ENCODE peak calls at places on chromosome 21, in eight cellular contexts. E is H1, F is stomach, K is esophagus muscularis mucosa, D is sigmoid colon, Y is transverse colon, A is HCT116, M is breast epithelium. Z is an unnamed sample.

GRCh38 chr21:25025596-25025995 is 581.7 kb downstream of the MRPL39 start:
- DNase-seq in A (no peak), M (no peak), K (no peak), Y (no peak), E (no peak), F (no peak), D (no peak), Z (no peak)

GRCh38 chr21:42009018-42009830 is 936 bp downstream of the ZBTB21 start:
- DNase-seq in A (no peak), Y (peak), M (peak), F (peak), K (peak), D (peak), E (no peak), Z (peak)

GRCh38 chr21:41877901-41878830 is 978 bp downstream of the PRDM15 start:
- DNase-seq in Y (peak), K (no peak), M (peak), E (no peak), D (no peak), F (peak), A (no peak), Z (no peak)

GRCh38 chr21:33949516-33950424 is 34.2 kb upstream of the ATP5PO start:
- DNase-seq in M (no peak), Y (no peak), A (no peak), K (no peak), D (no peak), E (no peak), F (no peak), Z (no peak)

GRCh38 chr21:23936224-23936623 is 1671.1 kb downstream of the MRPL39 start:
- DNase-seq in F (no peak), D (no peak), M (no peak), A (no peak), Y (no peak), E (no peak), K (no peak), Z (no peak)

GRCh38 chr21:35084869-35085268 is 35.8 kb upstream of the RUNX1 start:
- DNase-seq in Y (no peak), E (no peak), M (no peak), K (no peak), F (no peak), D (no peak), A (no peak), Z (no peak)

GRCh38 chr21:25496825-25497482 is 110.3 kb downstream of the MRPL39 start:
- DNase-seq in E (no peak), D (no peak), F (no peak), Y (no peak), A (no peak), K (no peak), M (no peak), Z (no peak)

GRCh38 chr21:42349420-42350075 is 1.2 kb downstream of the TFF2 start:
- DNase-seq in M (no peak), K (no peak), D (peak), A (no peak), Y (no peak), F (no peak), E (no peak), Z (no peak)

GRCh38 chr21:28537371-28538079 is 455.2 kb downstream of the LTN1 start:
- DNase-seq in K (no peak), E (no peak), D (no peak), Y (no peak), F (no peak), M (no peak), A (no peak), Z (no peak)

GRCh38 chr21:42027804-42028753 is 17.9 kb upstream of the ZBTB21 start:
- DNase-seq in K (no peak), E (no peak), F (no peak), A (no peak), D (peak), Y (no peak), M (no peak), Z (no peak)

GRCh38 chr21:34801519-34802132 is 132.8 kb downstream of the CLIC6 start:
- DNase-seq in K (no peak), F (no peak), Y (no peak), M (no peak), E (peak), A (no peak), D (no peak), Z (no peak)

GRCh38 chr21:18951291-18952038 is 547.9 kb upstream of the TMPRSS15 start:
- DNase-seq in D (no peak), Y (peak), F (no peak), A (no peak), M (no peak), E (peak), K (no peak), Z (no peak)

GRCh38 chr21:26177187-26177586 is 6.6 kb upstream of the APP start:
- DNase-seq in F (no peak), Y (no peak), D (no peak), K (no peak), A (no peak), E (no peak), M (peak), Z (no peak)

GRCh38 chr21:14383596-14384210 is 757 bp upstream of the HSPA13 start:
- DNase-seq in M (no peak), Y (no peak), K (no peak), F (no peak), E (peak), D (no peak), A (no peak), Z (no peak)

GRCh38 chr21:29265690-29266479 is 32.8 kb upstream of the BACH1 start:
- DNase-seq in F (no peak), Y (no peak), E (no peak), K (no peak), M (no peak), A (no peak), D (no peak), Z (no peak)

GRCh38 chr21:26849428-26850115 is 4.4 kb upstream of the ADAMTS1 start:
- DNase-seq in D (no peak), Y (no peak), K (no peak), E (no peak), A (peak), M (no peak), F (no peak), Z (no peak)

GRCh38 chr21:25297117-25297516 is 310.2 kb downstream of the MRPL39 start:
- DNase-seq in F (no peak), E (no peak), A (no peak), Y (no peak), K (no peak), D (no peak), M (no peak), Z (no peak)

GRCh38 chr21:26852422-26852821 is 7.2 kb upstream of the ADAMTS1 start:
- DNase-seq in A (no peak), D (no peak), K (no peak), F (no peak), Y (no peak), E (no peak), M (no peak), Z (no peak)

GRCh38 chr21:44295163-44295601 is 4.7 kb upstream of the PFKL start:
- DNase-seq in E (no peak), A (no peak), Y (no peak), K (no peak), F (no peak), D (no peak), M (no peak), Z (no peak)

GRCh38 chr21:34192646-34193285 is 119.4 kb downstream of the MRPS6 start:
- DNase-seq in A (no peak), M (no peak), Y (no peak), K (no peak), F (no peak), E (no peak), D (no peak), Z (no peak)

GRCh38 chr21:35775778-35776515 is 284.4 kb downstream of the SETD4 start:
- DNase-seq in A (no peak), F (no peak), K (no peak), D (no peak), M (no peak), Y (no peak), E (no peak), Z (no peak)

GRCh38 chr21:25396135-25396711 is 211.1 kb downstream of the MRPL39 start:
- DNase-seq in D (no peak), K (no peak), A (no peak), F (no peak), E (no peak), Y (no peak), M (no peak), Z (no peak)

GRCh38 chr21:34670220-34670961 is 1.6 kb downstream of the CLIC6 start:
- DNase-seq in A (no peak), F (peak), M (no peak), D (no peak), Y (peak), K (no peak), E (no peak), Z (no peak)

GRCh38 chr21:35476616-35477395 is 427.7 kb upstream of the RUNX1 start:
- DNase-seq in D (no peak), F (no peak), A (no peak), K (no peak), Y (no peak), M (no peak), E (no peak), Z (no peak)

GRCh38 chr21:37563641-37564340 is 197.2 kb downstream of the DYRK1A start:
- DNase-seq in M (peak), F (peak), D (peak), Y (peak), K (peak), E (peak), A (peak), Z (peak)
- TF ChIP-seq POLR2A in M (peak), F (no peak), D (peak), Y (peak), K (peak), E (no peak), A (peak), Z (peak)

DNA sequence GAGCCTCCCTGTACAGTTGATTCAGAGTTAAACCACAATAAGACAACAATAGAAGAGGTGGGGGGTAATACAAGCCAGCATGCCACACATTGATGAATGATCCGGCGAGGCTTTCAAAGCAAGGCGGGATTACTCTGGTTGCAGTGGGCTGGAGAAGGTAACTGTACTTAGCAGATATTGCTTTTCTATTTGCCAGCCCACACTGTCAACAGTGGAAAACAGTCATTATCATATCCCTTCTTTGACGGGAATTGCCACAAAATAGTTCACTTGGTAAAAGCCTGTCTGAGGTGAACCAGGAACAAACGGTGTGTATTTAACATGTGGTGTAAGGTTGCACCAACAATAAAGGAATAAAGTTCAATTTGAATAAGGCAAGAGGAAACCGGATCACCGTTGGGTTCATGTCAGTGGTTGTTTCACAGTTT is 5.8 kb upstream of the KCNJ15 start:
- DNase-seq in E (no peak), F (no peak), M (no peak), K (no peak), D (no peak), A (no peak), Y (no peak), Z (no peak)
- H3K4me3 ChIP-seq in E (no peak), F (no peak), M (no peak), K (no peak), D (no peak), A (no peak), Y (no peak), Z (no peak)

DNA sequence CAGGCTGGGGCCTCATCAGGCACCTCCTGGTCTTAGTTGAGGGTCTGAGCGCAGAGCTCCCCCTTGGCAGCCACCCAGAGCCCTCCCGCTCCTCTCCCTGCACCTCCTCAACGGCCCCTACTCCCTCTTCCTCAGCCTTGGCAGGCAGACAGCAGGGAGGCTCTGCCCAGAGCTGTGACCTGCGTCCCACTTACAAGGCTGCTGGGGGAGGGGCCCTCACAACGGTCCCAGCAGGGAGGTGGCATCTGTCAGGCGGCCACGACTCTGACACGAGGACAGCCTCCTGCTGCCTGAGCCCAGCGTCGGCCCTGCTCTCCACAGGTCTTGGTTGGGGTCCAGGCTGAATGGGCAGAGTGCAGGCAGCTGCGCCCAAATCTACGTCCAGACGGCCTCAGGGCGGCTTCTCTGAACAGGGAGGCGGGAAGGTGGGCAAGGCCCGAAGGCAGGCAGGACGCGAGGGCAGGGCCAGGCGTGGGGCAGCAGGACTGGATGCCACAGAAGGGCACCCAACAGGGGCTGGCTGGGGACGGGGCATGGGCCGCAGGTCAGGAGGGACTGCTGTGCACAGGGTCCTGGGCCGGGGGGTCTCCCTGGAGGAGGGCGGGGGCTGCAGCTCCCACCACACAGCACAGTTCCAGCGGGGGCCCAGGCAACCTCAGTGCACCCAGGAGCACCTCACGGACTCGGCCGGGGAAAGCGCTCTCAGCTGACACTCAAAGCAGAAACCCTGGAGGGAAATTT is 7.5 kb downstream of the SLC19A1 start:
- DNase-seq in K (no peak), Y (peak), F (peak), E (no peak), M (no peak), A (no peak), D (peak), Z (no peak)
- TF ChIP-seq POLR2AphosphoS5 in K (no peak), Y (no peak), F (no peak), E (no peak), M (no peak), A (no peak), D (no peak), Z (no peak)

GRCh38 chr21:39620856-39621255 is 8.1 kb downstream of the B3GALT5 start:
- DNase-seq in E (no peak), D (no peak), M (no peak), K (no peak), A (no peak), Y (no peak), F (no peak), Z (no peak)
- TF ChIP-seq POLR2A in E (no peak), D (no peak), M (no peak), K (no peak), A (no peak), Y (no peak), F (no peak), Z (no peak)

DNA sequence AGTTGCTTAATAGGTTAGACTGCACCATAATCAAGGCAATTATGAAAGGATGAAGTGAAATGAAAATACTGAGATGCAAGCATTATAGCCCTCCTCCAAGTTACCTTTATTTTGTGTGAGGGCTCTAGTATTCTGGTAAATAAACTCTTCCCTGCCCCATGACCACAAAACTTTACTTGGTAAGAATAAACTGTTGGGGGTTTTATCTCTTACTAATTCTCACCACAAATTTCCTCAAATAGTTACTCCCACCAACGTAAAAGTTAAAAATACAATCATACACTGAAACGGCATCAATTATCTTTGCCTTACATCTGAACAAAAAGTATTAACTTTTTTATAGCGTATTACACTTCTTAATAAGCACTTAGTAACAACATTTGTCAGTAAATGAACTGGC is 29.5 kb downstream of the C21orf91 start:
- DNase-seq in E (no peak), D (no peak), M (no peak), F (no peak), A (no peak), K (no peak), Y (no peak), Z (no peak)
- H3K4me3 ChIP-seq in E (no peak), D (no peak), M (no peak), F (no peak), A (no peak), K (no peak), Y (no peak), Z (no peak)

DNA sequence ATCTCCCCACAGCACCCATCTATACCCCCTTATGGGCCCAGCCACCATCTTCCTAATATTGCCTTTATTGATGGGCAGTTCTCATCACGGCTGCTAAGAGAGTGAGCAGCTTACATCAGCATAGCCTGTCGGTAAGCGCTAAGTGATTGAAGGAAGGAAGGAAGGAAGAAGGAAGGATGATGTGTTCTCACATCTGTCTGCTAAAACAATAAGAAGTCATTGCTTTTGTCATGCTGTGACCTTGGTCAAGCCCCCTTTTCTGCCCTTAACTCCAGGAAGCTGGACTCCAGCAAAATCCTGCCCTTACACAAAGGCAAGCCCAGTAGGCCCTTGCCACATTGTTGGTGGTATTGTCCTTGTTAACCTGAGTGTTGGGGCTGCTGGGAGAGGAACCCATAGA is 165.0 kb downstream of the ETS2 start:
- DNase-seq in E (no peak), D (no peak), F (no peak), K (no peak), A (no peak), Y (no peak), M (no peak), Z (no peak)
- TF ChIP-seq POLR2AphosphoS5 in E (no peak), D (no peak), F (no peak), K (no peak), A (no peak), Y (no peak), M (no peak), Z (no peak)

DNA sequence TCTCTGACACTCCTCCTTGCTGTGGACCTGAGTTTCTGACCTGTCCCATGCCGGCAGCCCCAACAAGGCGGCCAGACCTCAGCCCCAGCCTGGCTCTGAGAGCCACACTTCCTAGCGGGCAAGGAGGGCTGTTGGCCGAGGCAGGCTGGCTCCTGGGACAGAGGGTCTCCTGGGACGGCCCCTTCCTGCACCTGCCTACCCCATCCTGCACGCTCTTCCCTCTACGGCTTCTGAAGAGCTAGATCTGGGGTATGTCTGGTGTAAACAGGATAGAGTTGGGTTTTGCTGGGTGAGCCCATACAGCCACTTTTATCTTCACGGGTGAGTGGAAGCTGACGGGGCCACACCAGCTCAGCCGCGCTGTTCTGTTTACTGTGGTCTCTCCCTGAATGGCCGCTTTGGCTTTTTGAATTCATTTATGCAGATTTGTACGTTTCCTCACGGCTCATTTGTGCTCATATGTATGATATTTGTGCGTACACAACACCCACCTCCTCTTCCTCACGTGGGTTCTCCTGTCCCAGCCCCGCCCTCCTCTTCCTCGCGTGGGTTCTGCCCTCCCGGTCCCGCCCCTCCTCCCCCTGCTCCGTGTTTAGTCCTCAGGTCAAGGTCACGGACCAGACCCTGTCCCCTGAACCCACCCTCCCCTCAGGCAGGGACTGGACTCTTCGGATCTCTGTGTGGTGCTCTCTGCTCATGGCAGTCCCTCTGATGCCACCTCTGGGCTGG is 34.7 kb upstream of the POFUT2 start:
- DNase-seq in Y (no peak), M (no peak), D (peak), F (no peak), A (no peak), K (no peak), E (no peak), Z (no peak)
- TF ChIP-seq POLR2A in Y (no peak), M (no peak), D (no peak), F (no peak), A (no peak), K (no peak), E (no peak), Z (no peak)

DNA sequence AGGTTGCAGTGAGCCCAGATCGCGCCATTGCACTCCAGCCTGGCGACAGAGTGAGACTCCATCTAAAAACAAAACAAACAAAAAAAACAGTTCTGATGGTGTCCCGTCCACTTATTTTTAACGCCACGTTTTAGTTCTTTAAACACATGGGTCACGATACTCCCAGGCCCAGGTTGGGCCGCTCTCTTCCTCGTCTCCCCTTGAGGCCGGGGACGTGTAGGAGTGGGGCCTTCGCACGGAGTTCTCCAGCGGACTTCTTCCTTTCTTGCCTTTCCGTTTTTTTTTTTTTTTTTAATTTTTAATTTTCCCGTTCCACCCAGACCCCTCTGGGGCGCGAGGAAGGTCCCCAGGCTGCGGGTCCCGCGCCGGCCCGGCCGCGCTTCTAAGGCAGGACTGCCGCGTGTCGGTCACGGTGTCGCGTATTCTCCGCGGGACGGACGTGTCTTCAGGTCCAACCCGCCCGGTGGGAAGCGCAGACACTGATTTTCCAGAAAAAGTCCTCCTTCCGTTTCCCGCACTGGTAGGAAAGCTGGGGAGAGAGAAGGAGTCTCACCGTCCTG is 47.5 kb upstream of the SLC19A1 start:
- DNase-seq in K (no peak), Y (no peak), A (no peak), F (peak), E (no peak), D (peak), M (no peak), Z (no peak)
- H3K4me3 ChIP-seq in K (peak), Y (peak), A (no peak), F (peak), E (peak), D (peak), M (peak), Z (peak)

GRCh38 chr21:46297311-46298082 is 11.4 kb downstream of the YBEY start:
- DNase-seq in D (no peak), E (no peak), F (no peak), A (no peak), Y (no peak), M (no peak), K (no peak), Z (no peak)
- TF ChIP-seq POLR2AphosphoS5 in D (no peak), E (peak), F (no peak), A (no peak), Y (no peak), M (no peak), K (no peak), Z (no peak)

GRCh38 chr21:46060596-46061061 is 37.3 kb upstream of the COL6A2 start:
- DNase-seq in Y (peak), F (peak), A (no peak), D (peak), K (no peak), E (no peak), M (peak), Z (no peak)
- TF ChIP-seq POLR2A in Y (no peak), F (no peak), A (no peak), D (no peak), K (no peak), E (no peak), M (no peak), Z (no peak)

Z was measured in prostate gland.